ENCODE peak calls at places on chromosome 1, in seven cellular contexts. One of them, this sample, is unnamed.

GRCh38 chr1:212532469-212533235 is 75.9 kb upstream of the ATF3 start:
- DNase-seq in erythroblast: peak; percentile 41
- DNase-seq in endothelial cell of umbilical vein: no peak
- DNase-seq in tibial nerve: no peak
- DNase-seq in HepG2: no peak
- DNase-seq in IMR-90: no peak
- DNase-seq in ovary: no peak
- DNase-seq in this sample: no peak

GRCh38 chr1:8239039-8239305 is 78.9 kb upstream of the SLC45A1 start:
- DNase-seq in erythroblast: no peak
- DNase-seq in endothelial cell of umbilical vein: peak; percentile 33
- DNase-seq in tibial nerve: peak; percentile 50
- DNase-seq in HepG2: peak; percentile 79
- DNase-seq in IMR-90: peak; percentile 58
- DNase-seq in ovary: peak; percentile 49
- DNase-seq in this sample: no peak

GRCh38 chr1:159923203-159924024 is 1.9 kb downstream of the TAGLN2 start:
- DNase-seq in erythroblast: peak; percentile 82
- DNase-seq in endothelial cell of umbilical vein: peak; percentile 95
- DNase-seq in tibial nerve: peak; percentile 78
- DNase-seq in HepG2: peak; percentile 50
- DNase-seq in IMR-90: peak; percentile 83
- DNase-seq in ovary: peak; percentile 76
- DNase-seq in this sample: peak; percentile 71

GRCh38 chr1:145858238-145858936 is 494 bp downstream of the PIAS3 start:
- DNase-seq in erythroblast: peak; percentile 62
- DNase-seq in endothelial cell of umbilical vein: no peak
- DNase-seq in tibial nerve: peak; percentile 63
- DNase-seq in HepG2: no peak
- DNase-seq in IMR-90: peak; percentile 19
- DNase-seq in ovary: peak; percentile 56
- DNase-seq in this sample: peak; percentile 40

GRCh38 chr1:34167091-34167788 is 2.2 kb upstream of the CSMD2 start:
- DNase-seq in erythroblast: no peak
- DNase-seq in endothelial cell of umbilical vein: no peak
- DNase-seq in tibial nerve: no peak
- DNase-seq in HepG2: no peak
- DNase-seq in IMR-90: no peak
- DNase-seq in ovary: no peak
- DNase-seq in this sample: no peak

GRCh38 chr1:235074335-235075120 is 54.1 kb downstream of the TOMM20 start:
- DNase-seq in erythroblast: no peak
- DNase-seq in endothelial cell of umbilical vein: peak; percentile 78
- DNase-seq in tibial nerve: no peak
- DNase-seq in HepG2: peak; percentile 75
- DNase-seq in IMR-90: peak; percentile 92
- DNase-seq in ovary: no peak
- DNase-seq in this sample: peak; percentile 81

GRCh38 chr1:41486053-41486891 is 1.8 kb upstream of the EDN2 start:
- DNase-seq in erythroblast: no peak
- DNase-seq in endothelial cell of umbilical vein: no peak
- DNase-seq in tibial nerve: no peak
- DNase-seq in HepG2: no peak
- DNase-seq in IMR-90: peak; percentile 59
- DNase-seq in ovary: no peak
- DNase-seq in this sample: no peak

GRCh38 chr1:91795601-91796389 is 90.2 kb downstream of the TGFBR3 start:
- DNase-seq in erythroblast: no peak
- DNase-seq in endothelial cell of umbilical vein: peak; percentile 45
- DNase-seq in tibial nerve: no peak
- DNase-seq in HepG2: no peak
- DNase-seq in IMR-90: peak; percentile 77
- DNase-seq in ovary: no peak
- DNase-seq in this sample: peak; percentile 34

GRCh38 chr1:150410582-150411101 is 46.7 kb downstream of the RPRD2 start:
- DNase-seq in erythroblast: no peak
- DNase-seq in endothelial cell of umbilical vein: no peak
- DNase-seq in tibial nerve: no peak
- DNase-seq in HepG2: peak; percentile 99
- DNase-seq in IMR-90: peak; percentile 43
- DNase-seq in ovary: peak; percentile 20
- DNase-seq in this sample: no peak

GRCh38 chr1:205285391-205286101 is 36.0 kb downstream of the NUAK2 start:
- DNase-seq in erythroblast: no peak
- DNase-seq in endothelial cell of umbilical vein: no peak
- DNase-seq in tibial nerve: no peak
- DNase-seq in HepG2: no peak
- DNase-seq in IMR-90: no peak
- DNase-seq in ovary: no peak
- DNase-seq in this sample: no peak

GRCh38 chr1:117673405-117673804 is 67.6 kb downstream of the TENT5C start:
- DNase-seq in erythroblast: no peak
- DNase-seq in endothelial cell of umbilical vein: no peak
- DNase-seq in tibial nerve: no peak
- DNase-seq in HepG2: no peak
- DNase-seq in IMR-90: peak; percentile 90
- DNase-seq in ovary: no peak
- DNase-seq in this sample: no peak

GRCh38 chr1:226870026-226870322 is 442 bp upstream of the PSEN2 start:
- DNase-seq in erythroblast: no peak
- DNase-seq in endothelial cell of umbilical vein: no peak
- DNase-seq in tibial nerve: peak; percentile 25
- DNase-seq in HepG2: no peak
- DNase-seq in IMR-90: no peak
- DNase-seq in ovary: no peak
- DNase-seq in this sample: no peak

GRCh38 chr1:168945870-168946269 is 160.6 kb upstream of the ATP1B1 start:
- DNase-seq in erythroblast: no peak
- DNase-seq in endothelial cell of umbilical vein: peak; percentile 64
- DNase-seq in tibial nerve: peak; percentile 12
- DNase-seq in HepG2: peak; percentile 5
- DNase-seq in IMR-90: no peak
- DNase-seq in ovary: peak; percentile 60
- DNase-seq in this sample: no peak

GRCh38 chr1:76074321-76075187 is at the start of gene ST6GALNAC3:
- DNase-seq in erythroblast: peak; percentile 86
- DNase-seq in endothelial cell of umbilical vein: peak; percentile 79
- DNase-seq in tibial nerve: peak; percentile 54
- DNase-seq in HepG2: peak; percentile 7
- DNase-seq in IMR-90: peak; percentile 47
- DNase-seq in ovary: peak; percentile 75
- DNase-seq in this sample: peak; percentile 52

GRCh38 chr1:104991702-104992101 is 1242.0 kb downstream of the AMY1C start:
- DNase-seq in erythroblast: no peak
- DNase-seq in endothelial cell of umbilical vein: no peak
- DNase-seq in tibial nerve: no peak
- DNase-seq in HepG2: no peak
- DNase-seq in IMR-90: no peak
- DNase-seq in ovary: no peak
- DNase-seq in this sample: no peak

GRCh38 chr1:212074313-212074712 is 38.8 kb downstream of the DTL start:
- DNase-seq in erythroblast: no peak
- DNase-seq in endothelial cell of umbilical vein: no peak
- DNase-seq in tibial nerve: no peak
- DNase-seq in HepG2: no peak
- DNase-seq in IMR-90: no peak
- DNase-seq in ovary: no peak
- DNase-seq in this sample: no peak

GRCh38 chr1:63747445-63747844 is 26.4 kb upstream of the ROR1 start:
- DNase-seq in erythroblast: no peak
- DNase-seq in endothelial cell of umbilical vein: no peak
- DNase-seq in tibial nerve: no peak
- DNase-seq in HepG2: no peak
- DNase-seq in IMR-90: no peak
- DNase-seq in ovary: no peak
- DNase-seq in this sample: no peak

GRCh38 chr1:150159550-150159949 is 9.8 kb downstream of the PLEKHO1 start:
- DNase-seq in erythroblast: no peak
- DNase-seq in endothelial cell of umbilical vein: no peak
- DNase-seq in tibial nerve: no peak
- DNase-seq in HepG2: no peak
- DNase-seq in IMR-90: no peak
- DNase-seq in ovary: no peak
- DNase-seq in this sample: no peak

GRCh38 chr1:101259744-101260148 is 22.9 kb downstream of the S1PR1 start:
- DNase-seq in erythroblast: peak; percentile 86
- DNase-seq in endothelial cell of umbilical vein: peak; percentile 83
- DNase-seq in tibial nerve: no peak
- DNase-seq in HepG2: no peak
- DNase-seq in IMR-90: peak; percentile 75
- DNase-seq in ovary: no peak
- DNase-seq in this sample: no peak

GRCh38 chr1:155192346-155193274 is 15.1 kb downstream of the THBS3 start:
- DNase-seq in erythroblast: peak; percentile 80
- DNase-seq in endothelial cell of umbilical vein: no peak
- DNase-seq in tibial nerve: no peak
- DNase-seq in HepG2: no peak
- DNase-seq in IMR-90: no peak
- DNase-seq in ovary: no peak
- DNase-seq in this sample: peak; percentile 41

GRCh38 chr1:150974580-150975478 is at the start of gene CERS2:
- DNase-seq in erythroblast: peak; percentile 91
- DNase-seq in endothelial cell of umbilical vein: peak; percentile 80
- DNase-seq in tibial nerve: peak; percentile 61
- DNase-seq in HepG2: peak; percentile 52
- DNase-seq in IMR-90: peak; percentile 69
- DNase-seq in ovary: peak; percentile 80
- DNase-seq in this sample: peak; percentile 77

GRCh38 chr1:55813619-55814018 is 598.5 kb upstream of the USP24 start:
- DNase-seq in erythroblast: no peak
- DNase-seq in endothelial cell of umbilical vein: no peak
- DNase-seq in tibial nerve: peak; percentile 75
- DNase-seq in HepG2: peak; percentile 35
- DNase-seq in IMR-90: peak; percentile 82
- DNase-seq in ovary: peak; percentile 88
- DNase-seq in this sample: no peak

GRCh38 chr1:167294528-167294927 is 73.8 kb downstream of the POU2F1 start:
- DNase-seq in erythroblast: no peak
- DNase-seq in endothelial cell of umbilical vein: no peak
- DNase-seq in tibial nerve: no peak
- DNase-seq in HepG2: no peak
- DNase-seq in IMR-90: peak; percentile 3
- DNase-seq in ovary: no peak
- DNase-seq in this sample: no peak

GRCh38 chr1:167293057-167293456 is 72.4 kb downstream of the POU2F1 start:
- DNase-seq in erythroblast: no peak
- DNase-seq in endothelial cell of umbilical vein: no peak
- DNase-seq in tibial nerve: no peak
- DNase-seq in HepG2: no peak
- DNase-seq in IMR-90: no peak
- DNase-seq in ovary: no peak
- DNase-seq in this sample: no peak

GRCh38 chr1:167292216-167292615 is 71.5 kb downstream of the POU2F1 start:
- DNase-seq in erythroblast: no peak
- DNase-seq in endothelial cell of umbilical vein: no peak
- DNase-seq in tibial nerve: no peak
- DNase-seq in HepG2: no peak
- DNase-seq in IMR-90: no peak
- DNase-seq in ovary: no peak
- DNase-seq in this sample: no peak

GRCh38 chr1:167289063-167289442 is 68.4 kb downstream of the POU2F1 start:
- DNase-seq in erythroblast: no peak
- DNase-seq in endothelial cell of umbilical vein: no peak
- DNase-seq in tibial nerve: no peak
- DNase-seq in HepG2: no peak
- DNase-seq in IMR-90: no peak
- DNase-seq in ovary: no peak
- DNase-seq in this sample: no peak

GRCh38 chr1:167291539-167292195 is 71.0 kb downstream of the POU2F1 start:
- DNase-seq in erythroblast: no peak
- DNase-seq in endothelial cell of umbilical vein: no peak
- DNase-seq in tibial nerve: no peak
- DNase-seq in HepG2: no peak
- DNase-seq in IMR-90: peak; percentile 38
- DNase-seq in ovary: no peak
- DNase-seq in this sample: no peak
- TF ChIP-seq POLR2A in erythroblast: no peak
- TF ChIP-seq POLR2A in endothelial cell of umbilical vein: no peak
- TF ChIP-seq POLR2A in tibial nerve: no peak
- TF ChIP-seq POLR2A in HepG2: no peak
- TF ChIP-seq POLR2A in IMR-90: no peak
- TF ChIP-seq POLR2A in ovary: no peak
- TF ChIP-seq POLR2A in this sample: no peak

DNA sequence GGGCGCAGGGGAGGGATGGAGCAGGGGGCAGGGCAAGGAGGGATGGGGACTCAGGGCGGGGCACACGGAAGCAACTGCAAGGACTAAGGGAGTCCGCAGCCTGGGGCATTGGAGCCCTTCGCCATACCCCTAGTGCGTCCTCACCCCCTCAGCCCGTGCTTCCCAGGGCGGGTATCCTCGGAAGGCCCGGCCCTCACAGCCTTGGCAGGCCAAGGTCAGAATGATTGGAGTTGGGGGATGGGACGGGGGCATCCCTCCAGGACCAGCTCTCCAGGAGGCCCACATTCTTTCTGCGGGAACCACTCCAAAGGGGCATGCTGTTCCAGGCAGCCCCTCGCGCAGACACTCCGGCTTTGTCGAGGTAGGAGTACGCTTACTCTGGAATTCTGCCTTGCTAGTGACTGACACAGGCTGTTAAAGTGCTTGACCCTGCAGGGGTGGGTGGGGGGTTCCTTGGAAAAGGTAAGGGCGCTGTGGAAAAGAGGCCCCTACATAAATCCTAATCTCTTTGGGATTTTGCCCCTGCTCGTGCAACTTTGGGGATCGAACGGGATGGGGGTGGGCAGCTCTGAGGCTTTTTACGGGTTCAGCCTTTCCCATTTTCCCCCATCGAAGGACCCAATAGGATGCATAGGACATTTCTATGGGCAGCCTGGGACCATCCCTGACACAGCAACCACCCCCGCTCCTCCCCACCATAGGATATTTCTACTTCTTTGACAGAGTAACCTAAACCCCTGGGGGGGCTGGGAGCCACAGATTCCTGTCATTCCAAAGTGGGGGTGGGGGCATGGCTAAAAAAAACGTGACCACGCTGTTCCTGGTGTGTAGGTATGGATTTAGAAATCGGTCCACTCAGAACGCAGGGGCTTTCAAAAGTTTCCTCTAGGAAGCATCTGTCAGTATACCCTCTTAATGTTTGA is 744 bp upstream of the TRIM11 start:
- DNase-seq in erythroblast: no peak
- DNase-seq in endothelial cell of umbilical vein: no peak
- DNase-seq in tibial nerve: no peak
- DNase-seq in HepG2: no peak
- DNase-seq in IMR-90: no peak
- DNase-seq in ovary: no peak
- DNase-seq in this sample: no peak
- TF ChIP-seq POLR2A in erythroblast: no peak
- TF ChIP-seq POLR2A in endothelial cell of umbilical vein: peak; percentile 15
- TF ChIP-seq POLR2A in tibial nerve: no peak
- TF ChIP-seq POLR2A in HepG2: no peak
- TF ChIP-seq POLR2A in IMR-90: no peak
- TF ChIP-seq POLR2A in ovary: no peak
- TF ChIP-seq POLR2A in this sample: peak; percentile 51

GRCh38 chr1:9687120-9687875 is 35.8 kb downstream of the PIK3CD start:
- DNase-seq in erythroblast: peak; percentile 19
- DNase-seq in endothelial cell of umbilical vein: peak; percentile 51
- DNase-seq in tibial nerve: no peak
- DNase-seq in HepG2: peak; percentile 46
- DNase-seq in IMR-90: peak; percentile 92
- DNase-seq in ovary: peak; percentile 68
- DNase-seq in this sample: peak; percentile 65
- TF ChIP-seq POLR2A in erythroblast: no peak
- TF ChIP-seq POLR2A in endothelial cell of umbilical vein: no peak
- TF ChIP-seq POLR2A in tibial nerve: no peak
- TF ChIP-seq POLR2A in HepG2: peak; percentile 61
- TF ChIP-seq POLR2A in IMR-90: peak; percentile 57
- TF ChIP-seq POLR2A in ovary: no peak
- TF ChIP-seq POLR2A in this sample: no peak

GRCh38 chr1:154191990-154192450 is at the start of gene TPM3:
- DNase-seq in erythroblast: no peak
- DNase-seq in endothelial cell of umbilical vein: peak; percentile 81
- DNase-seq in tibial nerve: no peak
- DNase-seq in HepG2: no peak
- DNase-seq in IMR-90: no peak
- DNase-seq in ovary: no peak
- DNase-seq in this sample: no peak
- TF ChIP-seq POLR2A in erythroblast: no peak
- TF ChIP-seq POLR2A in endothelial cell of umbilical vein: no peak
- TF ChIP-seq POLR2A in tibial nerve: no peak
- TF ChIP-seq POLR2A in HepG2: no peak
- TF ChIP-seq POLR2A in IMR-90: no peak
- TF ChIP-seq POLR2A in ovary: no peak
- TF ChIP-seq POLR2A in this sample: no peak

This sample was measured in prostate gland.